ENCODE peak calls at places on chromosomes 5 and 9, in five cellular contexts. E, U, Z, B and N are unnamed samples.

GRCh38 chr9:72315089-72315509 is 49.9 kb downstream of the ZFAND5 start:
- DNase-seq in Z (no peak), E (no peak), U (peak), B (peak), N (peak)

GRCh38 chr9:133074111-133074651 is 12.4 kb downstream of the CEL start:
- DNase-seq in Z (peak), B (peak), E (peak), U (peak), N (peak)

GRCh38 chr9:88814521-88815101 is 176.7 kb upstream of the S1PR3 start:
- DNase-seq in E (peak), B (peak), Z (peak), U (peak), N (peak)

GRCh38 chr5:154862766-154863165 is 4.3 kb downstream of the CNOT8 start:
- DNase-seq in U (peak), B (no peak), E (no peak), Z (no peak), N (no peak)

GRCh38 chr5:59325070-59325469 is 568.5 kb downstream of the PDE4D start:
- DNase-seq in Z (no peak), B (no peak), U (no peak), E (no peak), N (no peak)

GRCh38 chr5:137145726-137146125 is 353.4 kb downstream of the SPOCK1 start:
- DNase-seq in B (no peak), Z (no peak), E (no peak), U (no peak), N (peak)

GRCh38 chr5:173180331-173180730 is 36.0 kb downstream of the BNIP1 start:
- DNase-seq in B (no peak), U (no peak), Z (no peak), E (no peak), N (peak)

GRCh38 chr5:171092194-171092593 is 216.9 kb upstream of the TLX3 start:
- DNase-seq in U (peak), Z (peak), B (peak), E (no peak), N (peak)

GRCh38 chr9:116157436-116158138 is 4.0 kb downstream of the PAPPA start:
- DNase-seq in B (no peak), E (no peak), Z (no peak), U (peak), N (peak)

GRCh38 chr5:13866792-13867191 is 77.7 kb downstream of the DNAH5 start:
- DNase-seq in Z (no peak), B (no peak), U (peak), E (no peak), N (peak)

GRCh38 chr9:98095401-98095800 is 23.6 kb downstream of the TRIM14 start:
- DNase-seq in U (no peak), E (no peak), B (no peak), Z (no peak), N (no peak)

GRCh38 chr5:172726966-172727365 is 44.0 kb downstream of the DUSP1 start:
- DNase-seq in Z (no peak), B (no peak), E (no peak), U (no peak), N (no peak)

GRCh38 chr9:95063300-95063699 is 254.2 kb downstream of the FANCC start:
- DNase-seq in U (no peak), Z (no peak), E (no peak), B (no peak), N (no peak)

GRCh38 chr9:95060916-95061315 is 256.6 kb downstream of the FANCC start:
- DNase-seq in U (no peak), Z (no peak), E (no peak), B (no peak), N (no peak)

GRCh38 chr9:95062601-95063065 is 254.9 kb downstream of the FANCC start:
- DNase-seq in U (no peak), Z (no peak), E (no peak), B (no peak), N (no peak)

GRCh38 chr9:95060246-95060645 is 257.3 kb downstream of the FANCC start:
- DNase-seq in Z (no peak), B (no peak), E (no peak), U (no peak), N (no peak)

DNA sequence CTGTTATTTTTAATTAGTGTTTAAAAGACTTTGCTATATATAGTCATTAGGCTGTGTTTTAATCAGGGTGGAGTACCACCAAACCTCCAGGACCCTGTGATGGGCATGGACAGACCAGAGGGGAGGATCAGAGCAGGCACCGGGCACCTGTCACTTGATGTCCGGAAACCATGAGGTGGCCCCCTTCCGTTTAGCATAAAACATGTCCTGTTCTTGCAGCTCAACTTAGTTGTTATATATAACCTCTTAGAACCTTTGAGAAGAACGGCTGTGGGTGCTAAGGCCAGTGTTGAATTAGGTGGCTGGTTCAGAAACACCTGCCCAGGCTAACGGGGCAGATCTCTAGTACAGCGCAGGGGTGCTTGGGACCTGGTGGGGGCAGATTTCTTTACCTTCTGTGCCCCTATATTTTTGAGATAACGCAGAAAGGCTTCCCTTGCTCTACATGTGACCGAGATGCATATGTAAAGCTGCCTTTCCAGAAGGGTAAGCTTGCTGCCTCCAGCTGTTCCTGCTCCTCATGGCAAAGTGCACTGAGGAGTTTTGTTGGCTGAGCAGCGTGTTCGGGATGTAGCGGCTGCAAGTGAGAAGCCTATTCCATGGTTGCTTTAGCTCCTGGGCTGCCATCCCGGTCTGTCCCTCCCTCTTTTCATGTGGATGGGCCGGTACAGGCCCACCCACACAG is 255.5 kb downstream of the FANCC start:
- DNase-seq in Z (no peak), E (no peak), B (no peak), U (no peak), N (no peak)
- H3K4me3 ChIP-seq in Z (no peak), E (no peak), B (no peak), U (no peak), N (no peak)

GRCh38 chr9:77939149-77939668 is 92.4 kb downstream of the GNAQ start:
- DNase-seq in B (no peak), Z (no peak), E (no peak), U (peak), N (no peak)

GRCh38 chr9:77945798-77946197 is 85.8 kb downstream of the GNAQ start:
- DNase-seq in E (no peak), U (peak), Z (no peak), B (no peak), N (no peak)

GRCh38 chr9:77943053-77943452 is 88.6 kb downstream of the GNAQ start:
- DNase-seq in Z (no peak), U (no peak), B (no peak), E (no peak), N (peak)

GRCh38 chr9:77946969-77947368 is 84.6 kb downstream of the GNAQ start:
- DNase-seq in U (no peak), E (no peak), B (no peak), Z (no peak), N (no peak)

DNA sequence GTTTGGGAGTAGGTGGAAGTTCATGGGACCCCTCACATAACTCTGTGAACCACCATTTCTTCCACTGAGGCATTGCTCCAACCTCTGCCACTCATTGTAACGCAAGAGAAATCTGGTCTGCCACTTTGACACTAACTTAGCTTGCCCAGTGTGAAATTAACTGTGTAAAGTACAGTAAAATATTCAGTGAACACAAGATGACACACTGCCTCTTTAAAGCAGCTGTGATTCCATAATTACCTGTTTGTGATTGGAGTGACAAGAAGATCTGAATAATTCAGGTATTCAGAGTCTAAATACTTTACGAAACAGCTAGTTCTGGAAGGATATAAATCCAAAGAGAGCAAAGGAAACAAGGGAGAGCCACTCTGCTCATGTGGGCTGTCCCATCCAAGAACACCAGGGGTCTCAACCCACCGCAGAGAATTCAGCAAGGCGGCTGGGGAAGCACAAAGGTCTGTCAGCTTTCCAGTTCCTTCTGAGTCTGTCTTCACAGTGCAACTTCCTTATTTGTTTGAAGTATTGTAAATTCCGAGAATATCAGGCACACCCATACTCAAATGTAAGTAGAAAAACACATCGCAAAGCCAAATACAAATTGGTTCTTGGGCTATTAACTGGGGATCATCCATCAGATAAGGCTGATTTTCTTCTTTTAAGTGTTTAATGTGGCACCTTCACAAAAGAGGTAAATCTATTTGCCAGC is 86.9 kb downstream of the GNAQ start:
- DNase-seq in U (peak), Z (no peak), B (no peak), E (no peak), N (no peak)
- TF ChIP-seq CTCF in U (no peak), Z (no peak), B (no peak), E (no peak), N (no peak)

GRCh38 chr9:135702002-135702721 is at the start of gene KCNT1:
- DNase-seq in U (peak), Z (peak), E (no peak), B (no peak), N (peak)
- H3K4me3 ChIP-seq in U (no peak), Z (no peak), E (peak), B (no peak), N (no peak)

DNA sequence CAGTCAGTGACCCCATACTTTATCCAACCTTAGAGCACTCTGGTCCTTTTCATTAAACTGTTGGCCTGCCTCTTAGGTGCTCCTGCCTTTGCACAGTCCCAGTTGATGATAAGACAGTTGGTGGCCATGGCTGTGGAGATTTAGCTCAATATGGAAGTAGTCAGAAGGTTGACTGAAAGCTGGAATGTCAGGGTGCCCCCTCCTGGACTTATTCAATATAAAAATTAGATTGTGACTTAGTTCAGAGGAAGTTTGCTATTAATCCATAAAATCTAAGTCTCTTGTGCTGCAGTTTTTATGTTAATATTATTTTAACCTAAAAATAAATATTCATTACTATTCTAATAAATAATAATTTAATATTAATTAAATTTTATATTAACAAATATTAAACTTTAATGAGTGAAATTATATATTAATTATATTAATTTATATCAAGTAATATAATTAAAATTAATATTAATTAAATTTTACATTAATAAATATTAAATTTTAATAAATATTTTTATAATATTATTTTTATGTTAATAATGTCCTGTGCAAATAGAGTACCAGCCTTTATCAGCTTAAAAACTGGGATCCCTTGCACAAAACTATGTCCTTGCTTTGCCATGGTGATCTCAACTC is 77.7 kb upstream of the ADAMTSL1 start:
- DNase-seq in U (peak), B (no peak), E (no peak), Z (no peak), N (peak)
- TF ChIP-seq CTCF in U (peak), B (no peak), E (peak), Z (no peak), N (peak)

DNA sequence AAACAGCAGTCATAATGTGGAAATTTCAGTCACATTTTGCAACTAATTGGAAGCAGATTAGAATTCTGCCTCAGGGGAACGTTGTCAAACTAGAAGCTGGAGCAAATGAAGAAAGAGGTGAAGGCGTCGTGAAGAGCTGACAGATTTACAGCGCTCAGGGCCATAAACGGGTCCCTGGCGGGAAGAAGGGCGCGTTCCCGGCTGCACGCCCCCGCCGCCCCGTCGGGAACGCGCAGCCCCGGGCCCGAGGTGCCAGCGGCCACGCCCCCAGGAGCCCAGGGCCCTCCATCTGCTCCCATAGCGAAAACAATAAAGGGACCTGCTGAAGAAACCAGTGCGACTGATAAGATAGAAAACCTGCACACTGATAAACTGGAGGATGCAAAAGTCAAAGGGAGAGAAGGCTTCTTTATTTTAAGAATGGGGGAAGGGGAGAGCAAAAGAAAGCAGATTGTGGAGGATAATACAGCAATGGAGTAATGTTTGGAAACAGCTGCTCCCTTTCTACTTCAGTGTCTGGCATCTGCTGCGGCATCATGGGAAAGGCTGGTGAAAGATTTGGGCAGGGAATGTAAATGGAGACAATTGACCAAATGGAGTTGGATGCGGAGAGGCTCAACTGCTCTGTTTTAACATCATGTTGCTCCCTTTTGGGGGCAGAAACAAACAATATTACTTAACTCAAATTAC is 11.1 kb downstream of the ZNF608 start:
- DNase-seq in Z (peak), E (no peak), B (peak), U (peak), N (peak)
- H3K4me3 ChIP-seq in Z (peak), E (peak), B (peak), U (peak), N (peak)

DNA sequence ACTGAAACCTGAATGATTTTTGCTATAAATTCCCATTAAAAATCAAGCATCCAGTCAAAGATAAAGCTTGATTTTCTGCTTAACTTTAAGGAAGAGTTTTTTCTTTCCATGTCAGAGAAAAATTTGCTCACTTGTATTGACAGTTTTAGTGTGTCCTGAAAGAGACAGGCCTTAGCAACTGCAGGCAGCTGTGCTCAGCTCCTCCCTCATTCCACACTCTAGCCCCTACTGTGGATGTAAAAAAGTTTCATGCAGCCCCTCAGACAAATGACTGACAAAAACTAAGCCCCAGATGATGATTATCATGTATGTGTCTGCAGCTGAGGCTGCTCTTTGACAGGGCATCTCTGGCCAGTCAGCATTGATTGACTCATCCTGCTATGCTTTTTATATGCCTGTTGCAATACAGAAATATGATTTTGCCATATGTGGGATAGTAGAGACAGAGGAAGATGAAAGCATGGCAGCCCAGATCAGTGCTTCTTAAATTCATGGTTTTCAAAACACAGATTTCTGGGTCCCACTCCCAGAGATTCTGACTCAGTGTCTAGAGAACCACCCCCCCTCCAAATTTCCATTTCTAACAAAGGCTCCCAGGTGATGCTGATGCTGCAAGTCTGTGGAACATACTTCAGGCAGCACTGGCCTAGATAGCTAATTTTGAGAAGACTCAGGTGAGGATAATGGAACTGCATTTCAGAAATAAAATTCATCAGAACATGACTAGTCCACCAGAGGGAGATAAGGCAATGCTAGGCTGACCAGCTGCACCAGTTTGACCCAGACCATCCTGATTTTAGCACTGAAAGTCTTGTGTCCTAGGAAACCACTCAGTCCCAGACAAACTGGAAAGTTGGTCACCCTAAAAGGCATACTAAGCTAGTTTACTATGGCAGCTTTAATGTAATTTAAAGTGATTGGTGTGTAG is 298.7 kb upstream of the KCNN2 start:
- DNase-seq in E (no peak), U (no peak), B (no peak), Z (no peak), N (no peak)
- TF ChIP-seq CTCF in E (peak), U (no peak), B (peak), Z (no peak), N (no peak)

GRCh38 chr9:121499427-121500164 is at the start of gene GGTA1:
- DNase-seq in U (peak), E (no peak), B (no peak), Z (peak), N (peak)
- H3K4me3 ChIP-seq in U (peak), E (peak), B (peak), Z (peak), N (peak)

DNA sequence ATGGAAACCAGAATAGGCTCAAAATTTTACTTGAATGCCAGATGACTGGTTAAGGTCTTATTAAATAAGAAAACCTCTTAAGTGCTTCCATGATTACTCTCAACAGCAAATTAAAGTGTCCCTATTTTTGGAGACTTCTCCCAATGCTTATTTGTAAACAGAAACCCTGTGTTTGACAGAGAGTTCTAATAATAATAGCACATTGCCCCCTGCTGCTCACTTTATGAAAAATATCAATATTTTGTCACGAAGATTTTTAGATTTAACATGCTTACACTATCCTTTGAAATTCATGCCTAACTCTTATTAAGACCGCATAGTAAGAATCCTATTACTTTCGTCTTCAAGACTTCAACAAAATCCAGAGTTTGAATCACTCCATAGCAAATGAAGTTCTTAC is 75.4 kb upstream of the PRRC1 start:
- DNase-seq in E (no peak), Z (peak), U (peak), B (no peak), N (peak)
- TF ChIP-seq CTCF in E (peak), Z (no peak), U (no peak), B (no peak), N (peak)